ENCODE peak calls at places on chromosome X, in five cellular contexts. K is neural progenitor cell, S is astrocyte, N is endothelial cell of umbilical vein, U is MM.1S. M is an unnamed sample.

GRCh38 chrX:101208152-101208905 is 11.3 kb upstream of the DRP2 start:
- DNase-seq in K (no peak), S (peak; percentile 82), N (no peak), U (no peak), M (no peak)

GRCh38 chrX:87337267-87337666 is 180.3 kb upstream of the KLHL4 start:
- DNase-seq in K (no peak), S (no peak), N (no peak), U (no peak), M (no peak)

GRCh38 chrX:153400146-153401132 is 711 bp downstream of the PNMA6E start:
- DNase-seq in K (peak; percentile 67), S (no peak), N (peak; percentile 7), U (peak; percentile 48), M (no peak)

GRCh38 chrX:140050906-140051305 is 85.6 kb upstream of the CXorf66 start:
- DNase-seq in K (no peak), S (no peak), N (no peak), U (peak; percentile 12), M (no peak)

GRCh38 chrX:27815209-27815608 is 7.4 kb downstream of the MAGEB10 start:
- DNase-seq in K (no peak), S (peak; percentile 77), N (peak; percentile 36), U (no peak), M (no peak)

GRCh38 chrX:48478806-48479205 is 2.8 kb downstream of the FTSJ1 start:
- DNase-seq in K (no peak), S (no peak), N (no peak), U (no peak), M (no peak)

GRCh38 chrX:97397371-97397770 is 513.7 kb downstream of the RPA4 start:
- DNase-seq in K (no peak), S (peak; percentile 58), N (no peak), U (peak; percentile 29), M (no peak)

GRCh38 chrX:150546711-150547153 is 21.7 kb upstream of the MTM1 start:
- DNase-seq in K (no peak), S (no peak), N (no peak), U (no peak), M (peak; percentile 17)

GRCh38 chrX:106302304-106302703 is 134.2 kb downstream of the PWWP3B start:
- DNase-seq in K (no peak), S (peak; percentile 64), N (no peak), U (no peak), M (peak; percentile 19)

GRCh38 chrX:103688949-103689348 is 2.5 kb upstream of the MORF4L2 start:
- DNase-seq in K (peak; percentile 61), S (peak; percentile 8), N (peak; percentile 29), U (peak; percentile 41), M (peak; percentile 78)

GRCh38 chrX:63656871-63657580 is 128.0 kb downstream of the ARHGEF9 start:
- DNase-seq in K (no peak), S (peak; percentile 76), N (no peak), U (no peak), M (no peak)

GRCh38 chrX:131617182-131617581 is 73.3 kb downstream of the OR13H1 start:
- DNase-seq in K (no peak), S (peak; percentile 91), N (no peak), U (no peak), M (no peak)

GRCh38 chrX:79704325-79704724 is 310.2 kb upstream of the TBX22 start:
- DNase-seq in K (no peak), S (no peak), N (no peak), U (no peak), M (no peak)

GRCh38 chrX:136447308-136447707 is 40.4 kb upstream of the BRS3 start:
- DNase-seq in K (no peak), S (no peak), N (no peak), U (no peak), M (no peak)

DNA sequence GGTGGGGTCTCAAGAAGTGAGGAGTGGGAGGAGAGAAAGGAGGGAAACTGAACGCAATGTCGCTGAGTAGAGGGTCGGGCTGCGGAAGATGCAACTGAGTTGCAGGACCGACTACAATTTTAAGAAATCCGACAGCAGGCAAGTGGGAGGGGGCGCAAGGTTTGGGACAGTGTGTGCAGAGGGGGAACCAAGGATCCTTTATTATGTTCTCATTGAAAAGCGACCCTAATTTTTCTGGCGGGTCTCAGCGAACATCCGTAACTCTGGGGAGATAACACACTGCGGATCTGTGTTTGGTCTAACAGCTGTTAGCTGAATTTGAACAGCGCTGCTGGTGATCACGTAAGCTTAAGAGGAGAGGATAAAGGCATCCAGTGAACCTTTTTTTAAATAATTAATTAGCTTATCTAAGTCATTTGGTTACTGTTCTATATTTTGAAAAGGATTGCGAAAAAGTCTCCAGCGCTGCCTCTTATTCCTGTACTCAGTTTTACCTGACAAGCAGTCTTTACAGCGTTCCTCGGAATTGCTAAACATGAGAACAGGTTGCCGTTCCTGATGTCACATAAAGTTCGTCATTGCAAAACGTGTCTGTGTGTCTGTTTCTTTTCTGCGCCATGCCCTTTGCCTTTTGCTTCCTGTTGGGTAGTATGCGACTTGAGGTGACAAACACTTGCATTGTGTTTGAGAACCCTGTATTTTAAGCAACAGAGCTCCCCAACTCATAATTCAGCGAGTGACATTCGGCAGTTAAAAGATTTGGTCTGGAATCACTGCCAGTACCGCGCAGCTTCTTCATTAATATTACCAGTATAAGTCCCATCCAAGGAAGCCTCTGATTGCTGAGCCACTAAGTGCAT is 1.3 kb downstream of the HTR2C start:
- DNase-seq in K (peak; percentile 55), S (no peak), N (no peak), U (no peak), M (no peak)
- TF ChIP-seq EZH2 in K (peak; percentile 49), S (no peak), N (peak; percentile 10), U (no peak), M (peak; percentile 95)

GRCh38 chrX:31500920-31501319 is 429.1 kb upstream of the FTHL17 start:
- DNase-seq in K (no peak), S (peak; percentile 69), N (peak; percentile 9), U (peak; percentile 34), M (no peak)

GRCh38 chrX:31508338-31508737 is 436.5 kb upstream of the FTHL17 start:
- DNase-seq in K (no peak), S (peak; percentile 75), N (peak; percentile 39), U (no peak), M (peak; percentile 6)

DNA sequence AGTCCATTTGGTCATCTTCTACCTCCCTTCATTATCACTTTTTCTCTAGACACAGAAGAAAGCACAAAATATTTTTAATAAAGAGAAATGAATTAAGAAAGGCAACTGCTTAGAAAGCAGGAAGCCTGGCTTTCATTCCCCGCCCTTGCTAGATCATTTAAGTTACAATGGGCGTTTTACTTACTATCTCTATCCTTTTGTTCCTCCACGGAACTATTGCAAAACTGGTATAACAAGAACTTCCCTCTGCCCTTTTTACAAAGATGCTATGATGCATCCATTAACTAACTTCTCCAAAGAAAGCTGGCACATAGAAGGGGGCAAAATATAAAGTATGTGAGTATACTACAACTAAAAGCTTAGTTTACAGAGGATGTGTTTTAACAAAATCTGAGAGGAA is 434.5 kb upstream of the FTHL17 start:
- DNase-seq in K (no peak), S (no peak), N (no peak), U (no peak), M (no peak)
- H3K36me3 ChIP-seq in K (no peaks in the 10 kb centered on the region), S (no peaks in the 10 kb centered on the region), N (no peaks in the 10 kb centered on the region), U (no peaks in the 10 kb centered on the region), M (no peaks in the 10 kb centered on the region)

DNA sequence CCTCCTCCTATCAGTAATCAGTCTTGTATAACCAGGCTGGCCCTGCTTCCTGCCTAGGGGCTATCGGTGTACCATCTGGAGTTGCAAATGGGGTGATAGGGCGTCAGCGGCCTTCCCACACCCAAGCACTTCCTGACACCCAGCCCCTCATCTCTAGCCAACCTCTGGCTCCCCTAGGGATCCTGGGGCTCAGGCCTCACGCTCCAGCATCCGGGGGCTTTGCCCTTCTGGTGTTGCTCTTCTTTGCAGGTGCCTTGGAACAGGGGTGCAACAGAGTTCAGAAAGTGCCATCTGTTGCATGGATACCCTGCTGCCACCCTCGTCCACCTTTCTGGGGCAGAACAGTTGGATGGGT is 4.1 kb downstream of the IL9R start:
- DNase-seq in K (no peak), S (no peak), N (no peak), U (no peak), M (no peak)
- H3K9me3 ChIP-seq in K (no peaks in the 10 kb centered on the region), S (peaks cover 12% of the 10 kb centered on the region), N (no peaks in the 10 kb centered on the region), U (no peaks in the 10 kb centered on the region), M (no peaks in the 10 kb centered on the region)

DNA sequence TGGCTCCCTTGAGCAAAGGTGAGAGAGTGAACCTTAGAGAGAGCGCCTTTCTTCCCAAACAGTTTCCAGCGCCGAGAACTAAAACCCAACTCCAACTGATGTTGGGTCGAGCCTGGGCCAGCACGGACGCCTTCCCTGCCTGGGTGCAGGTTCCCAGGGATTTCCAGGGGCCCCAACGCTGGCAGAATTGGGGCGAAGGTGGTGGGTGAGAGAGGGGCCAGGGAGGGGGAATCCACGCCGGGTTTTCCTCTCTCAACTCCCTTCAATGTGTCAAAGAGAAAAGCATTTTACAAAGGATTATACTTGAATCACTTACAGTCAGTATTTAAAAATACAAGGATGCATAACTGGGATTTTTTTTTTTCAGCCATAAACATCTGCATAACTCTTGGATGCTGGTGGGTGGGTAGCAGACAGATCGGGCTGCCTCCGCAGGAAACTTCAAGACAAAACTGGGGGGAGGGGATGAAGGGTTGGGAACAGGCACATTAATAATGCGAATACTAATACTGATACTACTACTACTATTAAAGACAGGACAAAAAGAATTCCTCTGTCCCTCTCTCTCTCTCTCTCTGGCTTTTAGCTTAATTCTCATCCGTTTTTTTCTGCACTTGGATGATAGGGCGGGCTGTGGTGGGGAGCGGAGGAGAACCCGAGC is 1.3 kb upstream of the ARX start:
- DNase-seq in K (peak; percentile 36), S (no peak), N (no peak), U (no peak), M (no peak)
- TF ChIP-seq EZH2 in K (no peak), S (no peak), N (peak; percentile 22), U (no peak), M (no peak)

GRCh38 chrX:129788527-129788926 is 8.8 kb downstream of the SASH3 start:
- DNase-seq in K (no peak), S (no peak), N (no peak), U (no peak), M (no peak)

GRCh38 chrX:129786210-129786651 is 6.5 kb downstream of the SASH3 start:
- DNase-seq in K (no peak), S (no peak), N (no peak), U (peak; percentile 44), M (no peak)

GRCh38 chrX:129785160-129785947 is 5.6 kb downstream of the SASH3 start:
- DNase-seq in K (no peak), S (no peak), N (no peak), U (no peak), M (no peak)

GRCh38 chrX:129790146-129790545 is 10.4 kb downstream of the SASH3 start:
- DNase-seq in K (no peak), S (no peak), N (no peak), U (no peak), M (no peak)

GRCh38 chrX:129787336-129788055 is 7.7 kb downstream of the SASH3 start:
- DNase-seq in K (no peak), S (no peak), N (no peak), U (no peak), M (no peak)
- H3K36me3 ChIP-seq in K (no peaks in the 10 kb centered on the region), S (no peaks in the 10 kb centered on the region), N (no peaks in the 10 kb centered on the region), U (peaks cover 6% of the 10 kb centered on the region), M (no peaks in the 10 kb centered on the region)

GRCh38 chrX:55710701-55711100 is 6.8 kb upstream of the RRAGB start:
- DNase-seq in K (no peak), S (peak; percentile 38), N (peak; percentile 86), U (no peak), M (no peak)
- H3K9me3 ChIP-seq in K (peaks cover 8% of the 10 kb centered on the region), S (no peaks in the 10 kb centered on the region), N (no peaks in the 10 kb centered on the region), U (no peaks in the 10 kb centered on the region), M (no peaks in the 10 kb centered on the region)

GRCh38 chrX:22141061-22141460 is 108.9 kb downstream of the PHEX start:
- DNase-seq in K (no peak), S (no peak), N (no peak), U (no peak), M (no peak)
- TF ChIP-seq EZH2 in K (no peak), S (no peak), N (no peak), U (no peak), M (no peak)